ENCODE peak calls at places on chromosomes 5 and 9, in four cellular contexts. Y is HFFc6; D is CD8-positive, alpha-beta T cell; W is spleen. G is an unnamed sample.

GRCh38 chr5:172640822-172641358 is at the start of gene NEURL1B:
- DNase-seq in D (no peak), Y (peak; percentile 16), W (peak; percentile 73), G (peak; percentile 23)

GRCh38 chr5:71924980-71925379 is 182.3 kb upstream of the MAP1B start:
- DNase-seq in D (no peak), W (no peak), Y (no peak), G (no peak)

GRCh38 chr9:69674741-69675438 is 2.7 kb upstream of the APBA1 start:
- DNase-seq in D (no peak), Y (peak; percentile 92), W (no peak), G (no peak)

GRCh38 chr9:129761901-129762359 is 9.1 kb upstream of the PTGES start:
- DNase-seq in D (no peak), Y (peak; percentile 91), W (no peak), G (no peak)

GRCh38 chr9:88747768-88748167 is 212.8 kb downstream of the NXNL2 start:
- DNase-seq in D (no peak), Y (peak; percentile 88), W (peak; percentile 8), G (no peak)

GRCh38 chr5:26945881-26946280 is 92.5 kb downstream of the CDH9 start:
- DNase-seq in W (no peak), D (no peak), Y (no peak), G (no peak)

GRCh38 chr9:6625363-6625762 is 20.2 kb downstream of the GLDC start:
- DNase-seq in W (no peak), D (no peak), Y (no peak), G (no peak)

GRCh38 chr5:2898661-2899060 is 147.2 kb upstream of the IRX2 start:
- DNase-seq in W (no peak), D (no peak), Y (no peak), G (no peak)

GRCh38 chr5:173201636-173202265 is 33.3 kb downstream of the NKX2-5 start:
- DNase-seq in Y (peak; percentile 75), D (no peak), W (no peak), G (no peak)

GRCh38 chr9:105062222-105062850 is 134.4 kb upstream of the ABCA1 start:
- DNase-seq in D (no peak), Y (no peak), W (no peak), G (no peak)

GRCh38 chr9:123399803-123400378 is 43.9 kb downstream of the CRB2 start:
- DNase-seq in D (peak; percentile 4), Y (no peak), W (no peak), G (no peak)

GRCh38 chr5:33065146-33065545 is 354.0 kb downstream of the NPR3 start:
- DNase-seq in W (no peak), Y (no peak), D (no peak), G (no peak)

GRCh38 chr5:147911427-147911826 is 5.1 kb upstream of the C5orf46 start:
- DNase-seq in Y (no peak), D (no peak), W (no peak), G (no peak)

GRCh38 chr5:114305402-114306207 is 56.3 kb upstream of the KCNN2 start:
- DNase-seq in W (no peak), Y (peak; percentile 80), D (no peak), G (no peak)

GRCh38 chr5:65854931-65855330 is 71.4 kb upstream of the ERBIN start:
- DNase-seq in Y (peak; percentile 20), D (no peak), W (no peak), G (no peak)

GRCh38 chr5:36462295-36463021 is 143.9 kb upstream of the SLC1A3 start:
- DNase-seq in D (no peak), Y (peak; percentile 5), W (no peak), G (no peak)

GRCh38 chr5:42309865-42310264 is 113.4 kb upstream of the GHR start:
- DNase-seq in Y (no peak), D (no peak), W (no peak), G (no peak)

GRCh38 chr5:111383288-111383970 is 128.9 kb downstream of the STARD4 start:
- DNase-seq in Y (no peak), W (no peak), D (no peak), G (no peak)

GRCh38 chr5:135194126-135194488 is 160.1 kb upstream of the PITX1 start:
- DNase-seq in W (no peak), D (no peak), Y (no peak), G (no peak)

GRCh38 chr5:142998316-142998862 is 228.2 kb downstream of the ARHGAP26 start:
- DNase-seq in D (no peak), Y (no peak), W (no peak), G (no peak)

GRCh38 chr9:126113756-126114408 is 212.7 kb upstream of the MVB12B start:
- DNase-seq in Y (no peak), D (no peak), W (peak; percentile 53), G (no peak)

GRCh38 chr5:80963521-80963895 is 3.3 kb downstream of the RASGRF2 start:
- DNase-seq in W (no peak), D (no peak), Y (no peak), G (no peak)

GRCh38 chr9:85723220-85723619 is 18.5 kb downstream of the AGTPBP1 start:
- DNase-seq in D (peak; percentile 85), Y (no peak), W (peak; percentile 83), G (peak; percentile 55)

GRCh38 chr9:74322661-74323314 is 174.3 kb upstream of the RORB start:
- DNase-seq in Y (no peak), D (no peak), W (no peak), G (peak; percentile 20)

GRCh38 chr5:15209053-15209762 is 290.8 kb upstream of the FBXL7 start:
- DNase-seq in W (no peak), D (no peak), Y (no peak), G (no peak)

GRCh38 chr5:132190161-132190817 is 37.4 kb downstream of the P4HA2 start:
- DNase-seq in Y (peak; percentile 82), W (no peak), D (no peak), G (no peak)

GRCh38 chr5:51960617-51961115 is 577.4 kb downstream of the ISL1 start:
- DNase-seq in W (no peak), D (no peak), Y (peak; percentile 39), G (no peak)

GRCh38 chr5:132896685-132897084 is 23.2 kb downstream of the LEAP2 start:
- DNase-seq in Y (no peak), D (no peak), W (no peak), G (no peak)

GRCh38 chr9:124334568-124335319 is 77.0 kb downstream of the NEK6 start:
- DNase-seq in Y (no peak), W (no peak), D (no peak), G (no peak)

GRCh38 chr5:24005384-24005783 is 498.0 kb downstream of the PRDM9 start:
- DNase-seq in D (no peak), W (no peak), Y (no peak), G (no peak)
- TF ChIP-seq CTCF in D (no peak), W (no peak), Y (no peak), G (no peak)

DNA sequence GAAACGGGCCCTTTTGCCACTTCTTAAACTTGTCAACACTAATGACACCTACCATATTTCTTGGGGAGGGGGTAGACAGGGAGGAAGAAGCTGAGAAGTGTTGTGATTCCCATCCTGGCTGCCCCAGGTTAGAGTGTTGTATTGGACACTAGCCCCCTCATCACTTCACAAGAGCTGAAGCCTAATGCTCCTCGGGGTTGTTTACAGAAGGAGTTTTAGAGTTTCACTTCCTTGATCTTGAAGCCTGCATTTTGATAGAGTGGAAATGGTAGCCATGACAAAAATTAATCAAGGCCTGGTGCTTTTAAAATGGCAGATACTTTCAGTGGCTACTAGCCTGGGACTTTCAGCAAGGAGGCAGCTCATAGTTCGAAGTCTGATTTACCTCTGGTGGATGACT is 11.0 kb upstream of the FAM120AOS start:
- DNase-seq in Y (no peak), D (no peak), W (no peak), G (no peak)
- TF ChIP-seq CTCF in Y (no peak), D (no peak), W (no peak), G (no peak)

GRCh38 chr5:171484460-171484899 is 65.0 kb downstream of the FGF18 start:
- DNase-seq in W (no peak), Y (no peak), D (peak; percentile 24), G (peak; percentile 37)
- TF ChIP-seq CTCF in W (peak; percentile 66), Y (peak; percentile 93), D (peak; percentile 74), G (peak; percentile 76)

GRCh38 chr9:91750343-91750742 is 199.7 kb downstream of the ROR2 start:
- DNase-seq in D (no peak), W (peak; percentile 44), Y (peak; percentile 13), G (no peak)
- TF ChIP-seq CTCF in D (no peak), W (no peak), Y (peak; percentile 25), G (no peak)

DNA sequence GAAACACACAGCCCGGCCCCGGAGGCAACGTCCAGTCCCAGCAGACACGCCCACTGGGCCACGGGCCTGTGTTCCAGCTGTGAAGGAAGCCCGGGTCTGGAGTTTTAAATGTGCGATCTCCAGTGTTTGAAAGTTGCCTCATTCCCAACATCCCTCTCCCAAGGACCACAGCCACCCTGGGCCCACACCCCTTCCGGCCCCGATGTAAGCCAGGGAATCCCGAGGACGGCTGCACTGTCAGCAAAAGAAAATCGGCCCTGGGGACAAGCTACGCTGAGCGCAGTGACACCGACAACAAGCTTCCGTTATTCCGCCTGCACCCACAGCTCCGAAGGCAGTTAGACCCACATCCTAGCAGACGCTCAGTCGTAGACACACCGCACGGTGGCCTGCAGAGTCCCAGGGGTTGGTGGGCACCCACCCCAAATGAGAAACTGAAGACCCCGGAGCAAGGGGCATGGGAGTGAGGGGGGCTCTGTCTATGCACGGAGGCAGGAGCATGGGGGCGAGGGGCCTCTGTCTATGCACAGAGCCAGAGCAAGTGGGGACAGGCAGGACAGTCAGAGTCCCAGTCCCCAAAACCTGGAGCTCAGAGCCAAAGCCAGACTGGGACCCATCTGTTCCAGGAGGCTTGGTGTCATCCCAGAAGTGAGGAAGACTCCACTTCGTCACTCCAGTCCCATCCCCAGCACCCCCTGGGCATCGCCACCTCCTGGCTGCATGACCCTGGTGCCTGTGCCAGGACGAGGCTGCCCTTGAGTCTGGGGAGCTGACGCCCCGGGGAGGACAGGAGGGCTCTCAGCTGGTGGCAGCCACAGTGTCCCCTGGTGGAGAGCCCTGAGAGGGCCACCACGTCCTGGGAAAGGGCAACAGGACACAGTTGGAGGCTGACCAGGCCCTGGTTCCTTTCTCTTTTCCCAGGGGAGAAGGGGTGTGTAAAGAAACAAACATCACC is 23.4 kb downstream of the GLT6D1 start:
- DNase-seq in W (no peak), Y (no peak), D (no peak), G (no peak)
- TF ChIP-seq CTCF in W (no peak), Y (peak; percentile 42), D (no peak), G (no peak)

GRCh38 chr5:1759378-1759970 is 40.2 kb downstream of the MRPL36 start:
- DNase-seq in W (peak; percentile 54), D (no peak), Y (no peak), G (no peak)
- TF ChIP-seq CTCF in W (no peak), D (no peak), Y (no peak), G (no peak)

DNA sequence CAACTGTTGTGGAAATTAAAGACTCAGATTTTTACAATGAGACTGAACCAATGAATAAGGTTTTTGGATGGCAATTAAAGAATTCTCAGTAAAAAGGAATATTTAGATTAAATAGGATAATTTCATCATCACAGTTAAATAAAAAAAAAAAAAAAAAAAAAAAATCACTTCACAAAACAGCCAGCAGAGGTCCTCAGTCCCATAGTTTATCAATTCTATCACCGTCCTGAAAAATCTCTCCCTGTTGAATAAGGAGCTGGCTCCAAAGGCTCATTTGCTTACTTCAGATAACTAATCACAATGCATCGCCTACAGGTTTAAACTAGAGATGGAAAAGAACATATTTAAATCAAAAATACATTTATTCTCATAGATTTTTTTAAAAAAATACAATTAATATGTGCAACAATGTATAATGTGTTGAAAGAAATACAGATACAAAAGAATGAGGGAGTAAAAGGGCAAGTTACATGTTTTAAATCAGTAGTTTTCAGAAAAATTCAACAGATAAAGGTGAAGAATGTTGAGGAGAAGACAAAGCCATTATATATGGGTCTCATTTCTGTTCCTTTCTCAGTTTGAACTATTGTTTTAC is 175.8 kb upstream of the CHD1 start:
- DNase-seq in Y (peak; percentile 13), W (no peak), D (no peak), G (no peak)
- TF ChIP-seq CTCF in Y (peak; percentile 87), W (peak; percentile 40), D (peak; percentile 86), G (peak; percentile 80)

GRCh38 chr5:106957336-106957735 is 713.4 kb downstream of the EFNA5 start:
- DNase-seq in Y (no peak), D (no peak), W (no peak), G (no peak)
- TF ChIP-seq CTCF in Y (no peak), D (no peak), W (no peak), G (no peak)